ENCODE peak calls at places on chromosomes 12 and 14, in six cellular contexts. Q is adrenal gland, R is IMR-90, Y is suprapubic skin, Z is A549, J is testis. U is an unnamed sample. For H3K9me3, the result is how much of the 10 kb centered on the place peaks cover.

GRCh38 chr12:72313757-72314270 is 41.6 kb downstream of the TRHDE start:
- DNase-seq in J (no peak), Y (no peak), Z (no peak), Q (no peak), R (peak), U (no peak)

GRCh38 chr12:79547735-79548347 is 142.9 kb downstream of the PAWR start:
- DNase-seq in Z (peak), J (peak), Q (peak), R (peak), Y (no peak), U (no peak)

GRCh38 chr12:110355080-110355479 is 48.4 kb downstream of the ANAPC7 start:
- DNase-seq in J (no peak), Y (no peak), Z (peak), Q (peak), R (no peak), U (peak)

GRCh38 chr14:62126885-62127478 is 364.8 kb downstream of the SNAPC1 start:
- DNase-seq in R (peak), J (no peak), Z (peak), Q (no peak), Y (no peak), U (no peak)

GRCh38 chr14:81473456-81474155 is 60.0 kb downstream of the SEL1L start:
- DNase-seq in Z (no peak), Y (no peak), R (no peak), Q (no peak), J (no peak), U (no peak)

GRCh38 chr12:70982286-70982685 is 61.7 kb upstream of the PTPRR start:
- DNase-seq in R (peak), J (no peak), Z (no peak), Y (no peak), Q (no peak), U (no peak)

GRCh38 chr12:113861708-113862312 is 104.3 kb downstream of the RBM19 start:
- DNase-seq in Y (no peak), J (no peak), Q (no peak), Z (no peak), R (peak), U (no peak)

GRCh38 chr12:131223791-131224567 is 270.3 kb downstream of the ADGRD1 start:
- DNase-seq in Y (peak), Q (no peak), R (no peak), Z (peak), J (peak), U (no peak)

GRCh38 chr14:95601650-95602049 is 66.8 kb downstream of the GLRX5 start:
- DNase-seq in R (no peak), J (no peak), Z (no peak), Y (no peak), Q (no peak), U (no peak)

GRCh38 chr12:64893961-64894360 is 69.5 kb downstream of the TBC1D30 start:
- DNase-seq in R (peak), Y (no peak), Q (no peak), J (no peak), Z (peak), U (no peak)

GRCh38 chr14:52338282-52338681 is 24.2 kb downstream of the PTGER2 start:
- DNase-seq in Z (peak), Q (no peak), Y (no peak), J (no peak), R (peak), U (no peak)

GRCh38 chr14:75518625-75519024 is 3.6 kb upstream of the BATF start:
- DNase-seq in J (no peak), R (no peak), Y (no peak), Q (no peak), Z (peak), U (no peak)

GRCh38 chr12:120399531-120399930 is 30.6 kb upstream of the MSI1 start:
- DNase-seq in Q (no peak), R (peak), Y (no peak), Z (no peak), J (no peak), U (no peak)

GRCh38 chr12:1034243-1034642 is 43.2 kb downstream of the ERC1 start:
- DNase-seq in Z (no peak), Q (no peak), R (no peak), Y (no peak), J (no peak), U (no peak)

DNA sequence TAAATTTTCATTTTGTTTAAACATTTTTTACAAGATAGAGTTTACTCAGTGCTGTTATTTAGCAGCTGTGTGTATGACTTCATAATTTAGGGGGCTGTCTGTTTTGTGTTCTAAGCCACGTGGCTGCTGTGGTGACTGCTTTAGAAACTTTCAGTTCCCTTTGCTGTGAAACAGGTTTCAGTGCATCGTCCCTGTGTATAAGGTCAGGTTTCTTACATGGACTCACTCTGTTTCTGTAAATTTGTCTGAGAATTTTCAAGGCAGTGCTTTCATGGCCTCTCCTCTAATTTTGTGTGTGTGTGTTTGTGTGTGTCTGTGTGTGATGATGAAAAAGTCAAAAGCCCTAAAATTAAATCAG is 32.4 kb downstream of the BICD1 start:
- DNase-seq in R (peak), Z (no peak), Y (no peak), J (no peak), Q (no peak), U (no peak)
- H3K27ac ChIP-seq in R (no peak), Z (no peak), Y (no peak), J (no peak), Q (no peak), U (peak)

GRCh38 chr14:77007975-77008421 is 20.5 kb downstream of the IRF2BPL start:
- DNase-seq in Q (peak), J (no peak), Z (no peak), Y (no peak), R (no peak), U (peak)

GRCh38 chr14:77011226-77011762 is 17.2 kb downstream of the IRF2BPL start:
- DNase-seq in J (no peak), Q (no peak), Y (no peak), Z (no peak), R (no peak), U (no peak)

GRCh38 chr14:77008541-77008940 is 20.0 kb downstream of the IRF2BPL start:
- DNase-seq in R (no peak), Y (no peak), Q (no peak), Z (no peak), J (no peak), U (no peak)

GRCh38 chr14:77007339-77007974 is 21.1 kb downstream of the IRF2BPL start:
- DNase-seq in Y (peak), Z (no peak), Q (no peak), J (no peak), R (no peak), U (no peak)

GRCh38 chr14:77009014-77009413 is 19.5 kb downstream of the IRF2BPL start:
- DNase-seq in Q (no peak), Z (no peak), J (no peak), R (no peak), Y (no peak), U (no peak)
- TF ChIP-seq POLR2A in Q (no peak), Z (no peak), J (no peak), R (no peak), Y (no peak), U (no peak)

DNA sequence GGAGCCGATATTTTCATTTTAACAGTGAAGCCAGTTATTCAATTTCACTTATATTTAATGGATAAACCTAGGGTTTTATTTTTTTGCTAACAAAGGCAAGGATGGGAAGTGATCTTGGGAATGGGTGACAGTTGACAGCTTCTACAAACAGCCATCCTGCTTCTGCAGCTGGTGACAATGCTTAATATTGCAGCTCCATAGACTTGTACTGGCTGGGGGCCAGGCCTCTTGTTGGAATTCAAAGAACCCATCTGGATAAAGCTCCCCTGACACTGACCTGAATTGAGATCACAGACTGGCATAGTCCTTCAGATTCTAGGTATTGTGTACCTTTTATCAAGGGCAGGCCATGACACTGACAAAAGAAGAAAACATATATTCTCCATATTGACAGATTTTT is 664.6 kb upstream of the FOXG1 start:
- DNase-seq in Y (no peak), J (no peak), Z (no peak), R (no peak), Q (no peak), U (no peak)
- H3K9me3 ChIP-seq in Y (under half), J (under half), Z (under half), R (under half), Q (under half), U (under half)

DNA sequence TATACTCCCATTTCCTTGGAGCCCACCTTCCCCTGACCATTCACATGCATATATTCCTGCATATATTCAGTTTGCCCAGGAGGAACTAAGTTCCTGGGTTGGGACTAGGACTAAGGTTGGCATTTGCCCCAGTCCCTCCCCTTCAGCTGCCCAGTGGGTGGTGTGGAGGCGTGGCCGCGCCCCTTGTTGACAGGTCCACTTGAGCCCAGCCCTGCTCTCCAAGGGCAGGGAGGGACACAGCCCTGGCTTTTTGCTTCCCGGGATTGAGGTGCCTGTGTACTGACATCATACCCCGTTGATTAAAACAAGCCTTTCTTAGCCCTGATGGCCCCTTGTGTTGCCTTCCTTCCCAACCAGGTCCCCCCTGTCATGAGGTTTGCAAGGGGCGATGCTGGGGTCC is 7.3 kb downstream of the ERBB3 start:
- DNase-seq in Q (peak), Z (peak), Y (no peak), R (no peak), J (no peak), U (peak)
- H3K27ac ChIP-seq in Q (no peak), Z (no peak), Y (peak), R (no peak), J (no peak), U (no peak)

GRCh38 chr12:89348894-89349669 is 3.2 kb downstream of the DUSP6 start:
- DNase-seq in Q (no peak), Y (no peak), R (no peak), Z (no peak), J (no peak), U (no peak)

GRCh38 chr12:89349814-89350213 is 2.5 kb downstream of the DUSP6 start:
- DNase-seq in R (peak), J (peak), Y (no peak), Q (peak), Z (no peak), U (peak)

GRCh38 chr12:89351489-89352241 is 636 bp downstream of the DUSP6 start:
- DNase-seq in R (peak), J (peak), Y (peak), Z (peak), Q (peak), U (no peak)

GRCh38 chr12:89350661-89351488 is 1.4 kb downstream of the DUSP6 start:
- DNase-seq in Z (no peak), Q (no peak), Y (no peak), J (no peak), R (no peak), U (no peak)

DNA sequence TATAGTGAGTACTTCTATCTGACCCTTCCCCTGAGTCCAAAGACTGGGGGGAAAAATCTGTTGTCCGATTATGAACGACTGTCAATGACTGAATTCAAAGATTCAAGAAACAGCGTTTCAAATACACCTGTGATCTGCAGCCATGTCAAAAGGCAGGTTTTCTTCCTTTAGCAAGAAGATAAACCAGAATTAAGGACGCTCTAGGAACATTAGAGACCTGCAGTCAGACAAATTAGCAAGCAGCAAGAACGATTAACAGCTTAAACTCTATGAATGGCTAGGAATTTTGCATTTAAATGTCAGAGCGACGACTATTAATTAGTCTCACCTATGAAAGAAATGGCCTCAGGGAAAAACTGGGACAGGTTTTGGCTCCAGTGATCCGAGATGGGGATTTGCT is 2.0 kb downstream of the DUSP6 start:
- DNase-seq in Y (no peak), Q (no peak), Z (no peak), J (no peak), R (no peak), U (no peak)
- TF ChIP-seq POLR2A in Y (no peak), Q (no peak), Z (no peak), J (no peak), R (no peak), U (no peak)

GRCh38 chr12:47610847-47611246 is 95.0 kb downstream of the RPAP3 start:
- DNase-seq in Y (no peak), Z (no peak), Q (no peak), J (no peak), R (no peak), U (no peak)
- H3K9me3 ChIP-seq in Y (under half), Z (half or more), Q (under half), J (under half), R (under half), U (under half)

DNA sequence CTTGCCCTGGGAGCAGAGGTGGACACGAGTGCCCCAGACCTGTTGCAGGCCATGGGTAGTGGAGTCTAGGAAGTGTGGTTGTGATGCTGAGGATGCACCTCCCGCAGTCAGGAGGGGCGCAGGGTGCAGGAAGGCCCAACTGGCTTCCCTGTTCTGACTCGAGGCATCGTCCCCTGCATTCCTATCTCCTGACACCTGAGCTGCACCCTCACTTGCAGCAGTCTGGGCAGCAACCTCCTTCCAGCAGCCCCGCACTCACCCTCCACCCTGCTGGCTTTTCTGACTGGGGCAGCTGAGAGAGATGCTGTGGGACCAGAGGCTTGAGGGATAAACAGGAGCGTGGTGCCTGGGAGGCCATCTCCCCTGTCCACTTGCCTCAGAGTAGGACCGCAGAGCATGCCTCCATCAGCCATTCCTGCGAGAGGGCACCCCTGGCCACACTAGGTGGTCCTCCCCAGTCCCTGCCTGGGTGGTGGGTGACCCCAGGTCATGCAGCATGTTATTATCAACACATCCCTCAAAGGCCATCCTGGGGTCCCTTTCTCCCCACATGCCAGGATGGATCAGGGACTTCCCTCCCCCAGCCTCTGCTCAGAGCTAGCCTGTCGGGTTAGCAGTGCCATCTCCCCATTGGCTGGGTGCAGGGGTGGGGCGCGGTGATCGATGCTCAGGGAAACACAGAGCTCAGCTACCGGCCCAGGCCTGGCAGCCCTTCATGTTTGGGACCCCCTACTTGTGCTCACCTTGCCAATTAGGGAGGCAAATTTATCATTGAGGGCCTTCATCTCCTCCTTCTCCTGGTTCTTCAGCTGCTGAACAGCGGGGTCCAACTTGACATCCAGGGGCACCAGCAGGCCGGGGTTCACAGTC is 719 bp downstream of the KRT80 start:
- DNase-seq in Z (peak), R (peak), Y (no peak), Q (no peak), J (no peak), U (no peak)
- H3K27ac ChIP-seq in Z (peak), R (peak), Y (peak), Q (peak), J (no peak), U (no peak)

GRCh38 chr12:115213538-115213961 is 529.6 kb upstream of the TBX3 start:
- DNase-seq in J (peak), Q (no peak), Y (no peak), R (no peak), Z (no peak), U (no peak)
- TF ChIP-seq POLR2A in J (no peak), Q (no peak), Y (no peak), R (no peak), Z (no peak), U (no peak)

GRCh38 chr14:105647784-105648608 is 121.6 kb downstream of the TMEM121 start:
- DNase-seq in Y (no peak), Q (no peak), J (no peak), R (no peak), Z (no peak), U (no peak)
- H3K9me3 ChIP-seq in Y (under half), Q (under half), J (under half), R (under half), Z (under half), U (under half)

GRCh38 chr14:90445011-90445410 is 48.2 kb downstream of the CALM1 start:
- DNase-seq in R (no peak), J (peak), Y (peak), Q (no peak), Z (no peak), U (no peak)
- H3K27ac ChIP-seq in R (no peak), J (no peak), Y (peak), Q (no peak), Z (no peak), U (no peak)

U was measured in gastrocnemius medialis.